ENCODE peak calls at places on chromosome 3, in six cellular contexts. One of them, this sample, is unnamed.

GRCh38 chr3:24042174-24042878 is 97.2 kb downstream of the NR1D2 start:
- DNase-seq in GM13976: no peak
- DNase-seq in GM10248: no peak
- DNase-seq in left lung: no peak
- DNase-seq in transverse colon: no peak
- DNase-seq in neural progenitor cell: no peak
- DNase-seq in this sample: no peak

GRCh38 chr3:124529826-124530571 is 200.3 kb upstream of the UMPS start:
- DNase-seq in GM13976: no peak
- DNase-seq in GM10248: no peak
- DNase-seq in left lung: no peak
- DNase-seq in transverse colon: no peak
- DNase-seq in neural progenitor cell: no peak
- DNase-seq in this sample: no peak

GRCh38 chr3:169581633-169582032 is 81.9 kb downstream of the MECOM start:
- DNase-seq in GM13976: no peak
- DNase-seq in GM10248: no peak
- DNase-seq in left lung: no peak
- DNase-seq in transverse colon: no peak
- DNase-seq in neural progenitor cell: peak
- DNase-seq in this sample: no peak

GRCh38 chr3:154122096-154122911 is 1.1 kb downstream of the ARHGEF26 start:
- DNase-seq in GM13976: peak
- DNase-seq in GM10248: no peak
- DNase-seq in left lung: peak
- DNase-seq in transverse colon: no peak
- DNase-seq in neural progenitor cell: peak
- DNase-seq in this sample: no peak

GRCh38 chr3:119311191-119311925 is 17.2 kb downstream of the ARHGAP31 start:
- DNase-seq in GM13976: no peak
- DNase-seq in GM10248: no peak
- DNase-seq in left lung: no peak
- DNase-seq in transverse colon: no peak
- DNase-seq in neural progenitor cell: no peak
- DNase-seq in this sample: no peak

GRCh38 chr3:112654979-112655378 is 14.0 kb upstream of the CCDC80 start:
- DNase-seq in GM13976: no peak
- DNase-seq in GM10248: no peak
- DNase-seq in left lung: no peak
- DNase-seq in transverse colon: no peak
- DNase-seq in neural progenitor cell: no peak
- DNase-seq in this sample: no peak

GRCh38 chr3:126523745-126524428 is at the start of gene CHST13:
- DNase-seq in GM13976: no peak
- DNase-seq in GM10248: no peak
- DNase-seq in left lung: peak
- DNase-seq in transverse colon: peak
- DNase-seq in neural progenitor cell: peak
- DNase-seq in this sample: peak

GRCh38 chr3:38533285-38533994 is 37.3 kb downstream of the EXOG start:
- DNase-seq in GM13976: no peak
- DNase-seq in GM10248: no peak
- DNase-seq in left lung: no peak
- DNase-seq in transverse colon: no peak
- DNase-seq in neural progenitor cell: no peak
- DNase-seq in this sample: no peak

GRCh38 chr3:124714218-124714853 is 15.9 kb upstream of the UMPS start:
- DNase-seq in GM13976: no peak
- DNase-seq in GM10248: no peak
- DNase-seq in left lung: no peak
- DNase-seq in transverse colon: no peak
- DNase-seq in neural progenitor cell: no peak
- DNase-seq in this sample: no peak

GRCh38 chr3:51538459-51539290 is at the start of gene RAD54L2:
- DNase-seq in GM13976: peak
- DNase-seq in GM10248: peak
- DNase-seq in left lung: peak
- DNase-seq in transverse colon: peak
- DNase-seq in neural progenitor cell: peak
- DNase-seq in this sample: peak

GRCh38 chr3:194890086-194890485 is 204.4 kb downstream of the FAM43A start:
- DNase-seq in GM13976: no peak
- DNase-seq in GM10248: no peak
- DNase-seq in left lung: no peak
- DNase-seq in transverse colon: no peak
- DNase-seq in neural progenitor cell: no peak
- DNase-seq in this sample: no peak

GRCh38 chr3:13053915-13054704 is 19.1 kb downstream of the IQSEC1 start:
- DNase-seq in GM13976: no peak
- DNase-seq in GM10248: no peak
- DNase-seq in left lung: no peak
- DNase-seq in transverse colon: no peak
- DNase-seq in neural progenitor cell: no peak
- DNase-seq in this sample: no peak

GRCh38 chr3:40329081-40329480 is 19.6 kb downstream of the EIF1B start:
- DNase-seq in GM13976: no peak
- DNase-seq in GM10248: no peak
- DNase-seq in left lung: no peak
- DNase-seq in transverse colon: no peak
- DNase-seq in neural progenitor cell: no peak
- DNase-seq in this sample: no peak

GRCh38 chr3:119918992-119919933 is 137.4 kb downstream of the NR1I2 start:
- DNase-seq in GM13976: no peak
- DNase-seq in GM10248: no peak
- DNase-seq in left lung: no peak
- DNase-seq in transverse colon: no peak
- DNase-seq in neural progenitor cell: no peak
- DNase-seq in this sample: no peak

GRCh38 chr3:69406156-69406555 is 20.3 kb upstream of the FRMD4B start:
- DNase-seq in GM13976: no peak
- DNase-seq in GM10248: no peak
- DNase-seq in left lung: no peak
- DNase-seq in transverse colon: no peak
- DNase-seq in neural progenitor cell: no peak
- DNase-seq in this sample: no peak

GRCh38 chr3:21839592-21839991 is 88.6 kb upstream of the ZNF385D start:
- DNase-seq in GM13976: no peak
- DNase-seq in GM10248: no peak
- DNase-seq in left lung: peak
- DNase-seq in transverse colon: no peak
- DNase-seq in neural progenitor cell: no peak
- DNase-seq in this sample: no peak

GRCh38 chr3:190537131-190537530 is 23.2 kb downstream of the IL1RAP start:
- DNase-seq in GM13976: no peak
- DNase-seq in GM10248: no peak
- DNase-seq in left lung: no peak
- DNase-seq in transverse colon: no peak
- DNase-seq in neural progenitor cell: no peak
- DNase-seq in this sample: no peak

GRCh38 chr3:33898901-33899300 is 100.5 kb downstream of the PDCD6IP start:
- DNase-seq in GM13976: no peak
- DNase-seq in GM10248: no peak
- DNase-seq in left lung: no peak
- DNase-seq in transverse colon: no peak
- DNase-seq in neural progenitor cell: no peak
- DNase-seq in this sample: no peak

GRCh38 chr3:128508852-128509251 is 15.9 kb upstream of the GATA2 start:
- DNase-seq in GM13976: no peak
- DNase-seq in GM10248: no peak
- DNase-seq in left lung: no peak
- DNase-seq in transverse colon: no peak
- DNase-seq in neural progenitor cell: no peak
- DNase-seq in this sample: no peak

GRCh38 chr3:184135911-184136260 is 728 bp downstream of the EIF2B5 start:
- DNase-seq in GM13976: no peak
- DNase-seq in GM10248: no peak
- DNase-seq in left lung: no peak
- DNase-seq in transverse colon: no peak
- DNase-seq in neural progenitor cell: no peak
- DNase-seq in this sample: no peak

GRCh38 chr3:184132947-184133346 is 2.2 kb upstream of the EIF2B5 start:
- DNase-seq in GM13976: no peak
- DNase-seq in GM10248: no peak
- DNase-seq in left lung: no peak
- DNase-seq in transverse colon: no peak
- DNase-seq in neural progenitor cell: no peak
- DNase-seq in this sample: no peak

GRCh38 chr3:184133840-184134745 is 1.1 kb upstream of the EIF2B5 start:
- DNase-seq in GM13976: peak
- DNase-seq in GM10248: peak
- DNase-seq in left lung: peak
- DNase-seq in transverse colon: peak
- DNase-seq in neural progenitor cell: peak
- DNase-seq in this sample: peak

GRCh38 chr3:184134746-184135148 is 411 bp upstream of the EIF2B5 start:
- DNase-seq in GM13976: peak
- DNase-seq in GM10248: no peak
- DNase-seq in left lung: no peak
- DNase-seq in transverse colon: no peak
- DNase-seq in neural progenitor cell: no peak
- DNase-seq in this sample: no peak

DNA sequence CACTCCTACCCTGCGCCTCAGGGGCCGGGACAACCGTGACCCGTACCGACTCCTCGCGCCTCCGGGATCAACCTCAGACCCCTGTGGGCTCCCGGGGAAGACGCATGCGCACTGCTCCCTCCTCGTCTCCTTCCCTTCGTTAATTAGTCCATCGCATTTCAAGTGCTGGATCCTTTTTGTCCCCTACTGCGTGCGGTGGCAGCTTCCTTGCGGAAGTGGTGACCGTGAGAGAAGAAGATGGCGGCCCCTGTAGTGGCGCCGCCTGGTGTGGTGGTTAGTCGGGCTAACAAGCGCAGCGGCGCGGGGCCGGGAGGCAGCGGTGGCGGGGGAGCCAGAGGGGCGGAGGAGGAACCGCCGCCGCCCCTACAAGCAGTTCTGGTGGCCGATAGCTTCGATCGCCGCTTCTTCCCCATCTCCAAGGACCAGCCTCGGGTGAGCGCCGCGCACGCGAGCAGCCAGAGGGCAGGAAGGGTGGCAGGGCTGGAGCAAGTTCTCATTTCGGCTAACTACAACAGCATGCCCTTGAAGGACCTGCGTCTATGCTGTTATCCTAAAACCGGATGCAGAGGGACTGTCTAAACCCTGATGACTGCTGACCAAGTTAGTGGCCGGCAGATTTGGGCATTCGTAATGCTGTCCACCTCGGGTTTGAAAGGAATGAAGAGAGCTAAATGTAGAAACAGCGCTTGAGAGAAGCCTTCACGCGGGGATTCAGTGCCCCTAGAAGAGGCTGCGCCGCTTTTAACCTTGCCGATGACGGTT is at the start of gene EIF2B5:
- DNase-seq in GM13976: peak
- DNase-seq in GM10248: peak
- DNase-seq in left lung: peak
- DNase-seq in transverse colon: peak
- DNase-seq in neural progenitor cell: peak
- DNase-seq in this sample: peak
- TF ChIP-seq CTCF in GM13976: no peak
- TF ChIP-seq CTCF in GM10248: peak
- TF ChIP-seq CTCF in left lung: peak
- TF ChIP-seq CTCF in transverse colon: peak
- TF ChIP-seq CTCF in neural progenitor cell: peak
- TF ChIP-seq CTCF in this sample: no peak

DNA sequence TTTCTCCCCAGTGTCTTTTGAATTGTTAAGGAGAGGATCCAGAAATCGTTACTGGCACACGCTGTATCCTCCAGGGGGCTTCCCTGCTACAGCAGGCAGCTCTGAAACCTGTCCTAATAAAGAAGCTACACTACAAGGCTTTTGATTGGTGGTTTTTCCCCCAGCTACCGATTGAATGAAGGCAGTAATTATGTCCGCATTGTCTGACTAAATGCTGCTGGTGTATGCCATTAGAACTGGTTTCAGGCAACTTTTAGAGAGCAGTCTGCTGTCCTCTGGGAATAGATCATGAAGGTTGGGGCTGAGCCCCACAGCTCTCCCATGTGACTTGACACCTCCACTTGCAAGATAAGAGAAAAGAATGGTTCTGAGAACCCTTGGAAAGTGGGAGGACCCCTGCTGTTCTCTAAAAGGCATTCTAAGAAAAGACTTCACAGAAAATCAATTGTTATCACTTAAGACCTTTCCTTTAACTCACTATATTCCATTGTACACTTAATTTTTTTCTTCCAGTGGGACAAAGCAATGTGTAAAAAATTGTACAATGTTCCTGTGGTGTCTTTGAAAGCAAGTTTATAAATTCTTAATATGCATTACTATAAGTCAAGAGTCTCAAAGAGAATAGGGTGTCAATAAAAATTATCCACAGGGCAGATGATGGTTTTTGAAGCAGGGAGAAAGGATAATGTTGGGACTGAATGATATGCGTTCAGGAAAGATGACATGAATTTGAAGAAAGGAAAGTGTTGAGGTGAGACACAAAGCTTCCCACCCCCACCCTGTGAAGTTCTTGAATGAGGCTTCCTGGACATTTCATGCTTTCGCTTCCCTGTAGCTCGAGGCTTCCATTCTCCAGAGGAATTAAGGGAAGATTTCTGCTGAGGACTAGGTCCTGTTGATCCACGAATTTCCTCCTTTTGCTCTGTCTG is 53.0 kb upstream of the DAZL start:
- DNase-seq in GM13976: no peak
- DNase-seq in GM10248: no peak
- DNase-seq in left lung: no peak
- DNase-seq in transverse colon: no peak
- DNase-seq in neural progenitor cell: peak
- DNase-seq in this sample: no peak
- TF ChIP-seq CTCF in GM13976: no peak
- TF ChIP-seq CTCF in GM10248: no peak
- TF ChIP-seq CTCF in left lung: no peak
- TF ChIP-seq CTCF in transverse colon: no peak
- TF ChIP-seq CTCF in neural progenitor cell: peak
- TF ChIP-seq CTCF in this sample: no peak

GRCh38 chr3:139455855-139456254 is 20.5 kb downstream of the RBP2 start:
- DNase-seq in GM13976: no peak
- DNase-seq in GM10248: no peak
- DNase-seq in left lung: no peak
- DNase-seq in transverse colon: no peak
- DNase-seq in neural progenitor cell: peak
- DNase-seq in this sample: no peak
- TF ChIP-seq CTCF in GM13976: no peak
- TF ChIP-seq CTCF in GM10248: peak
- TF ChIP-seq CTCF in left lung: no peak
- TF ChIP-seq CTCF in transverse colon: no peak
- TF ChIP-seq CTCF in neural progenitor cell: peak
- TF ChIP-seq CTCF in this sample: no peak

GRCh38 chr3:4290272-4290893 is 12.8 kb upstream of the SETMAR start:
- DNase-seq in GM13976: peak
- DNase-seq in GM10248: peak
- DNase-seq in left lung: no peak
- DNase-seq in transverse colon: peak
- DNase-seq in neural progenitor cell: peak
- DNase-seq in this sample: no peak
- TF ChIP-seq CTCF in GM13976: peak
- TF ChIP-seq CTCF in GM10248: peak
- TF ChIP-seq CTCF in left lung: peak
- TF ChIP-seq CTCF in transverse colon: peak
- TF ChIP-seq CTCF in neural progenitor cell: peak
- TF ChIP-seq CTCF in this sample: peak